ENCODE peak calls at places on chromosomes 7 and 10, in nine cellular contexts. A is Caco-2, G is hepatocyte, J is K562, K is tibial nerve, M is astrocyte of the spinal cord, C is lower leg skin, W is tibial artery, O is endothelial cell. S is an unnamed sample.

GRCh38 chr10:73110345-73110849 is at the start of gene NUDT13:
- DNase-seq in C (peak), K (peak), G (peak), A (peak), W (peak), O (peak), J (peak), M (peak), S (peak)

GRCh38 chr7:94195813-94196212 is 191.7 kb upstream of the BET1 start:
- DNase-seq in M (no peak), G (no peak), J (no peak), C (no peak), W (no peak), K (no peak), A (no peak), O (no peak), S (no peak)

GRCh38 chr7:26620352-26620751 is 244.0 kb downstream of the SKAP2 start:
- DNase-seq in G (peak), K (no peak), O (peak), W (no peak), C (peak), A (peak), J (peak), M (peak), S (peak)

GRCh38 chr7:1059200-1060091 is 15.1 kb downstream of the GPR146 start:
- DNase-seq in J (peak), A (no peak), K (peak), M (peak), W (no peak), G (peak), C (peak), O (peak), S (no peak)

GRCh38 chr7:24214670-24215069 is 69.3 kb upstream of the NPY start:
- DNase-seq in C (no peak), M (no peak), A (no peak), W (no peak), G (no peak), K (no peak), J (no peak), O (no peak), S (no peak)

GRCh38 chr7:144255471-144255897 is 9.1 kb downstream of the OR2A7 start:
- DNase-seq in M (no peak), K (no peak), W (no peak), C (peak), A (no peak), O (no peak), J (no peak), G (peak), S (no peak)

GRCh38 chr7:20597339-20597738 is 18.1 kb upstream of the ABCB5 start:
- DNase-seq in A (no peak), W (no peak), M (no peak), O (no peak), J (no peak), K (no peak), C (no peak), G (no peak), S (no peak)

GRCh38 chr10:100747826-100748231 is 2.4 kb downstream of the PAX2 start:
- DNase-seq in C (no peak), A (no peak), M (no peak), G (no peak), W (no peak), J (no peak), K (no peak), O (no peak), S (no peak)

GRCh38 chr10:73183882-73184281 is 16.0 kb downstream of the FAM149B1 start:
- DNase-seq in O (no peak), C (no peak), W (no peak), A (no peak), J (no peak), K (no peak), M (peak), G (no peak), S (no peak)

GRCh38 chr10:118238573-118239240 is 103.4 kb downstream of the FAM204A start:
- DNase-seq in A (no peak), K (no peak), W (no peak), O (no peak), C (no peak), J (no peak), G (peak), M (no peak), S (no peak)

GRCh38 chr10:82942572-82943091 is 1067.6 kb downstream of the NRG3 start:
- DNase-seq in J (no peak), C (no peak), G (no peak), W (no peak), O (no peak), K (peak), A (no peak), M (peak), S (no peak)

GRCh38 chr7:148856035-148856881 is 27.8 kb downstream of the EZH2 start:
- DNase-seq in C (no peak), W (no peak), M (peak), O (peak), G (peak), J (peak), K (no peak), A (peak), S (peak)

GRCh38 chr10:14670551-14671240 is 104.0 kb downstream of the FAM107B start:
- DNase-seq in O (no peak), M (peak), K (no peak), A (peak), W (no peak), J (no peak), G (peak), C (peak), S (peak)

GRCh38 chr7:100679927-100680588 is 6.5 kb downstream of the GNB2 start:
- DNase-seq in W (peak), O (no peak), M (no peak), J (peak), C (peak), A (no peak), G (no peak), K (peak), S (no peak)

GRCh38 chr10:94251098-94251497 is 111.6 kb downstream of the NOC3L start:
- DNase-seq in C (no peak), O (no peak), K (no peak), J (no peak), W (no peak), A (no peak), M (no peak), G (no peak), S (no peak)

GRCh38 chr10:9096288-9096687 is 1041.8 kb downstream of the GATA3 start:
- DNase-seq in J (no peak), G (no peak), A (no peak), W (no peak), K (no peak), C (no peak), M (no peak), O (no peak), S (peak)

GRCh38 chr7:41297167-41297566 is 405.7 kb downstream of the INHBA start:
- DNase-seq in A (no peak), G (no peak), C (no peak), J (no peak), M (no peak), W (no peak), K (no peak), O (no peak), S (no peak)

GRCh38 chr7:140316165-140316661 is 82.1 kb downstream of the SLC37A3 start:
- DNase-seq in O (no peak), C (peak), K (peak), W (peak), M (peak), G (peak), J (no peak), A (no peak), S (no peak)

GRCh38 chr10:57716884-57717283 is 550.8 kb downstream of the IPMK start:
- DNase-seq in C (no peak), G (peak), M (peak), J (no peak), A (peak), K (no peak), O (no peak), W (no peak), S (no peak)

GRCh38 chr10:15200626-15201025 is 32.1 kb upstream of the NMT2 start:
- DNase-seq in G (peak), W (no peak), C (no peak), K (no peak), J (no peak), O (no peak), A (peak), M (peak), S (no peak)

GRCh38 chr7:100829150-100829716 is 1.9 kb upstream of the EPHB4 start:
- DNase-seq in G (no peak), O (peak), M (no peak), A (no peak), C (no peak), K (no peak), J (peak), W (no peak), S (no peak)

GRCh38 chr10:103661198-103661950 is 167.9 kb downstream of the NEURL1 start:
- DNase-seq in A (no peak), K (peak), C (peak), W (peak), O (no peak), J (no peak), G (peak), M (peak), S (peak)

GRCh38 chr10:100625821-100626220 is 90.1 kb downstream of the HIF1AN start:
- DNase-seq in W (peak), C (no peak), J (no peak), M (no peak), K (no peak), O (no peak), G (no peak), A (no peak), S (no peak)

GRCh38 chr10:1881636-1882035 is 144.3 kb upstream of the ADARB2 start:
- DNase-seq in O (no peak), M (no peak), K (no peak), J (no peak), W (no peak), G (no peak), A (no peak), C (no peak), S (no peak)

GRCh38 chr10:6175329-6176055 is 27.2 kb upstream of the PFKFB3 start:
- DNase-seq in J (no peak), K (no peak), O (no peak), W (no peak), A (no peak), M (no peak), G (no peak), C (no peak), S (no peak)

DNA sequence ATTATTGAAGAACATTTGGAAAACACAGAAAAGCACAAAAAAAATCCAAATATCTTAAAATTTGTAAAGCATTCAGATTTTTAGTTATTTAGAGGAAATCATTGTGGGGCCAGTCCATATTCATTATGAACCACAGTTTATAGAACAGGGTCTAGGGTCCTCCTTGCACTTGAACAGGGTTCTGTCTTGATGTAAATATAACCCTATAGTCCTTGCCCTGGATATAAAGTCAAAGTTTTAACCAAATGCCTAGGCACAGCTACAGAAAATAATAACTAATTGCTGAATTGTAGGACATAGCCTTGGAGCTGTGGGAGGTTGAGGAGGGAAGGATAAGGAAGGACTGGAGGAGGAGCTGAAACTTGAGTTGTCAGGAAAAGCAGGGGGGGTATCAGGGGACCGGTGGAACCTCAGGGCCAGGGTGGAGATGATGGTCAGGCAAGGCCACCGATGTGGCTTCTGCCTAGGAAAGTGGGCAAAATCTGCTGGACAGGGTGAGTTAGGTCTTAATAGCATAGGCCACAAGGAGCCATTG is 25.7 kb downstream of the CASP7 start:
- DNase-seq in W (no peak), J (no peak), C (no peak), O (no peak), A (no peak), M (no peak), G (no peak), K (no peak), S (no peak)
- TF ChIP-seq CTCF in W (no peak), J (no peak), C (no peak), O (no peak), A (no peak), M (no peak), G (no peak), K (no peak), S (no peak)

GRCh38 chr7:75738604-75738974 is at the start of gene HIP1:
- DNase-seq in O (no peak), W (no peak), C (no peak), A (no peak), G (no peak), K (no peak), M (no peak), J (no peak), S (no peak)

GRCh38 chr7:75740846-75741497 is 2.2 kb upstream of the HIP1 start:
- DNase-seq in G (peak), A (no peak), M (no peak), W (peak), C (peak), O (no peak), K (no peak), J (no peak), S (no peak)

GRCh38 chr7:75737856-75738603 is 711 bp downstream of the HIP1 start:
- DNase-seq in C (peak), K (no peak), G (peak), M (no peak), W (no peak), O (peak), J (no peak), A (no peak), S (no peak)

GRCh38 chr7:75739796-75740672 is 1.3 kb upstream of the HIP1 start:
- DNase-seq in A (no peak), M (peak), O (no peak), W (no peak), G (no peak), C (peak), J (no peak), K (no peak), S (no peak)

DNA sequence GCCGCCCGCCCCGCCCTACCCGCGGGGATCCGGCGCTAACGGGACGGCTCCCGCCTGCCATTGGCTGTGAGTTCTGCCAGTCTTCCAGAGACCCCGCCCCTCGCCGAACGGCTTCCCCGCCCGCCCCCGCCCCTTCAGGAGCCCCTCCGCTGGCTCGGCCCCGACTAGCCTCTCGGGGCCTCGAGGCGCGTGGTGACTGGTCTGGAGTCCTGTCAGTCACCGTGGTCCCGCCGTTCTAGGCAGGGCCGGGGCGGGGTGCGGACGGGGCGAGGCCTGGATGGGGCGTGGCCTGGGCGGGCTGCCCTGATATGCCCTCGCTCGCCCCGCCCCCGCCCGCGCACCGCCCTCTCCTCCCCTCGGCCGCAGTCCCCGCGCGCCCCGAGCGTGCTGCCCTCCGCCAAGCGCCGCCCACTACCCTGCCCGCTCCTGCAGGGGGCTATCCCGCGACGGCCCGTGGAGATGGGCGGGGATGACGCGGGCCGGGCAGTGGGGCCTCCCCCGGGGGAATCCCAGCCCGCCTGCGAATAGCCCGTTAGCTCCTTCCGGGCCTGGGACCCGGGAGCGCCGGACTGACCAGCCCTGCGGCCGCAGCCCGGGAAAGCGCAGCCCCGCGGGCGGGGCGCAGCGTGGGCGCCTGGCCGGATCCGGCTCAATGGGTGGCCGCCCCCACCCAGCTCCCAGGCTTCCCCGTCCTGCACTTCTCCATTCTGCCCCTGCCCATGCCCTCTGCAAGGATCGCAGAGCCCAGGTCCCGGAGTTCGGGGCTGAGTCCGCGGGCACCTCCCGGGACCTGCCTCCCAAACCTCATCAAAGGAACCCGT is 444 bp upstream of the HIP1 start:
- DNase-seq in J (peak), M (peak), A (peak), G (peak), W (peak), C (peak), O (peak), K (peak), S (peak)
- TF ChIP-seq CTCF in J (no peak), M (no peak), A (no peak), G (no peak), W (peak), C (no peak), O (no peak), K (peak), S (no peak)

GRCh38 chr7:129376076-129376777 is 58.0 kb upstream of the STRIP2 start:
- DNase-seq in G (peak), C (no peak), O (peak), A (peak), K (no peak), M (peak), J (peak), W (no peak), S (peak)
- TF ChIP-seq CTCF in G (peak), C (no peak), O (peak), A (peak), K (peak), M (peak), J (peak), W (peak), S (peak)

GRCh38 chr10:130371686-130372085 is 235.5 kb downstream of the GLRX3 start:
- DNase-seq in M (no peak), A (no peak), G (no peak), C (peak), J (no peak), K (no peak), O (no peak), W (peak), S (no peak)
- TF ChIP-seq CTCF in M (no peak), A (no peak), G (no peak), C (no peak), J (no peak), K (no peak), O (no peak), W (no peak), S (no peak)

GRCh38 chr7:114217026-114217425 is 197.6 kb upstream of the FOXP2 start:
- DNase-seq in K (no peak), O (no peak), M (no peak), W (no peak), A (no peak), G (no peak), C (no peak), J (no peak), S (no peak)
- TF ChIP-seq CTCF in K (no peak), O (no peak), M (no peak), W (no peak), A (peak), G (no peak), C (no peak), J (no peak), S (no peak)